ENCODE peak calls at places on chromosomes 13 and 19, in four cellular contexts. I is activated CD8-positive, alpha-beta memory T cell treated with anti-CD3 and anti-CD28 coated beads, Interleukin-2, amount 10 ng/mL, durations not matched to agents 7 days and 5 days; U is right cardiac atrium; K is CD4-positive, alpha-beta T cell. R is an unnamed sample.
A peak's percentile ranks its signal among the peaks of the same experiment; 100 is the strongest.

GRCh38 chr13:53174550-53174949 is 145.9 kb downstream of the OLFM4 start:
- ATAC-seq in I (no peak), K (no peak), U (no peak), R (no peak)

GRCh38 chr19:49339364-49340068 is 4.3 kb downstream of the CD37 start:
- ATAC-seq in K (no peak), U (peak; percentile 96), I (no peak), R (peak; percentile 95)

GRCh38 chr19:14672043-14672872 is 2.4 kb downstream of the ADGRE3 start:
- ATAC-seq in K (peak; percentile 83), I (no peak), U (no peak), R (no peak)

GRCh38 chr19:35206379-35206778 is 22.2 kb downstream of the FAM187B start:
- ATAC-seq in U (no peak), K (peak; percentile 46), I (peak; percentile 59), R (no peak)

GRCh38 chr13:43227721-43228120 is 204.3 kb downstream of the DNAJC15 start:
- ATAC-seq in I (no peak), U (no peak), K (no peak), R (no peak)

GRCh38 chr13:39603424-39603947 is 493 bp upstream of the LHFPL6 start:
- ATAC-seq in K (no peak), U (peak; percentile 49), I (peak; percentile 24), R (peak; percentile 32)

GRCh38 chr13:94227255-94227879 is 252.1 kb downstream of the DCT start:
- ATAC-seq in U (no peak), I (no peak), K (no peak), R (no peak)

GRCh38 chr13:43110658-43111057 is 87.3 kb downstream of the DNAJC15 start:
- ATAC-seq in I (no peak), U (no peak), K (no peak), R (no peak)

GRCh38 chr13:30125422-30126073 is 181.8 kb downstream of the KATNAL1 start:
- ATAC-seq in U (peak; percentile 28), I (no peak), K (no peak), R (peak; percentile 92)

GRCh38 chr19:33393286-33394005 is 19.9 kb downstream of the CEBPG start:
- ATAC-seq in I (no peak), K (no peak), U (no peak), R (no peak)

GRCh38 chr19:46035986-46036744 is 4.6 kb downstream of the IGFL4 start:
- ATAC-seq in K (no peak), I (no peak), U (no peak), R (no peak)

GRCh38 chr13:108006619-108007018 is 208.7 kb downstream of the LIG4 start:
- ATAC-seq in U (no peak), K (no peak), I (no peak), R (no peak)

GRCh38 chr19:4267901-4268815 is 10.9 kb upstream of the SHD start:
- ATAC-seq in U (peak; percentile 26), I (no peak), K (no peak), R (no peak)

GRCh38 chr19:43738780-43739211 is 16.0 kb downstream of the SMG9 start:
- ATAC-seq in I (peak; percentile 45), U (peak; percentile 66), K (no peak), R (no peak)

GRCh38 chr13:94617389-94618000 is 15.8 kb downstream of the GPR180 start:
- ATAC-seq in K (peak; percentile 64), U (no peak), I (peak; percentile 45), R (no peak)

GRCh38 chr19:55348317-55349034 is 6.0 kb downstream of the COX6B2 start:
- ATAC-seq in I (no peak), K (no peak), U (no peak), R (no peak)

GRCh38 chr19:58098682-58098998 is 609 bp upstream of the ZSCAN18 start:
- ATAC-seq in K (peak; percentile 1), I (no peak), U (no peak), R (no peak)

GRCh38 chr19:19321143-19321577 is 531 bp downstream of the MAU2 start:
- ATAC-seq in K (no peak), I (no peak), U (no peak), R (no peak)

GRCh38 chr13:102002271-102002670 is 399.6 kb downstream of the FGF14 start:
- ATAC-seq in K (no peak), U (peak; percentile 91), I (no peak), R (no peak)

GRCh38 chr19:19137556-19138109 is 645 bp downstream of the TMEM161A start:
- ATAC-seq in I (no peak), K (no peak), U (peak; percentile 41), R (no peak)

GRCh38 chr13:45162821-45163220 is 38.0 kb downstream of the KCTD4 start:
- ATAC-seq in U (no peak), I (no peak), K (no peak), R (no peak)

GRCh38 chr19:7534531-7534980 is 961 bp upstream of the PNPLA6 start:
- ATAC-seq in I (peak; percentile 11), K (peak; percentile 7), U (peak; percentile 76), R (peak; percentile 63)

GRCh38 chr19:38839816-38840582 is 8.4 kb upstream of the ECH1 start:
- ATAC-seq in K (no peak), U (no peak), I (no peak), R (no peak)

GRCh38 chr19:52778811-52779210 is 7.8 kb downstream of the ZNF600 start:
- ATAC-seq in I (peak; percentile 42), K (no peak), U (no peak), R (no peak)

GRCh38 chr19:45104658-45105384 is 11.8 kb downstream of the PPP1R37 start:
- ATAC-seq in K (no peak), U (no peak), I (no peak), R (no peak)

GRCh38 chr19:4081441-4082129 is 14.9 kb upstream of the ZBTB7A start:
- ATAC-seq in K (no peak), I (no peak), U (no peak), R (no peak)

GRCh38 chr19:15154002-15154612 is 46.7 kb downstream of the NOTCH3 start:
- ATAC-seq in I (no peak), K (peak; percentile 52), U (no peak), R (no peak)

GRCh38 chr13:112473818-112474217 is 97.7 kb downstream of the SPACA7 start:
- ATAC-seq in I (no peak), K (no peak), U (no peak), R (no peak)

GRCh38 chr13:40390290-40391008 is 276.0 kb downstream of the FOXO1 start:
- ATAC-seq in U (peak; percentile 70), K (no peak), I (no peak), R (no peak)

GRCh38 chr19:33220735-33221134 is 4.9 kb downstream of the SLC7A10 start:
- ATAC-seq in U (no peak), I (no peak), K (no peak), R (no peak)

GRCh38 chr13:93472897-93473296 is 246.3 kb downstream of the GPC6 start:
- ATAC-seq in U (no peak), I (no peak), K (no peak), R (no peak)

GRCh38 chr13:22041741-22042140 is 370.9 kb downstream of the FGF9 start:
- ATAC-seq in I (no peak), U (no peak), K (no peak), R (no peak)

GRCh38 chr19:51372649-51373504 is at the start of gene NKG7:
- ATAC-seq in I (peak; percentile 71), K (peak; percentile 48), U (no peak), R (no peak)

GRCh38 chr19:6988257-6988656 is 33.0 kb downstream of the MBD3L2B start:
- ATAC-seq in K (no peak), I (no peak), U (no peak), R (no peak)

GRCh38 chr19:36113895-36114762 is 546 bp downstream of the POLR2I start:
- ATAC-seq in K (no peak), U (peak; percentile 9), I (no peak), R (no peak)

GRCh38 chr13:41751734-41752445 is 209.0 kb downstream of the VWA8 start:
- ATAC-seq in I (no peak), U (no peak), K (no peak), R (no peak)

GRCh38 chr19:53581871-53582279 is 43.9 kb downstream of the ZNF331 start:
- ATAC-seq in K (peak; percentile 7), U (peak; percentile 25), I (no peak), R (no peak)

GRCh38 chr13:94435604-94436226 is 43.8 kb downstream of the DCT start:
- ATAC-seq in I (peak; percentile 58), U (peak; percentile 71), K (peak; percentile 80), R (peak; percentile 51)

R was measured in gastroesophageal sphincter.